ENCODE peak calls at places on chromosomes 13 and 19, in six cellular contexts. V is GM12878, C is A549, R is endothelial cell of umbilical vein, K is K562, P is HepG2. U is an unnamed sample.

GRCh38 chr19:35161434-35161743 is 6.9 kb downstream of the FXYD5 start:
- DNase-seq in V (no peak), C (no peak), P (no peak), R (no peak), K (peak), U (no peak)

GRCh38 chr13:106178816-106179215 is 356.6 kb downstream of the EFNB2 start:
- DNase-seq in R (no peak), P (no peak), V (no peak), K (no peak), C (no peak), U (no peak)

GRCh38 chr13:55613429-55614187 is 1527.1 kb upstream of the PRR20A start:
- DNase-seq in C (no peak), K (no peak), P (no peak), R (no peak), V (no peak), U (no peak)

GRCh38 chr13:107234315-107234714 is 666.4 kb upstream of the ARGLU1 start:
- DNase-seq in P (no peak), V (no peak), C (no peak), R (no peak), K (no peak), U (no peak)

GRCh38 chr13:105207586-105208293 is 1327.7 kb downstream of the EFNB2 start:
- DNase-seq in P (no peak), V (no peak), C (no peak), K (no peak), R (no peak), U (no peak)

GRCh38 chr19:33409035-33409434 is 35.5 kb downstream of the CEBPG start:
- DNase-seq in P (no peak), K (no peak), C (no peak), V (no peak), R (no peak), U (no peak)

GRCh38 chr19:13212759-13213330 is 62.6 kb downstream of the IER2 start:
- DNase-seq in V (peak), K (peak), C (peak), P (peak), R (peak), U (peak)

GRCh38 chr19:10706990-10707389 is 5.8 kb downstream of the QTRT1 start:
- DNase-seq in P (peak), C (no peak), R (no peak), V (no peak), K (no peak), U (no peak)

GRCh38 chr19:27993619-27994018 is 1219.3 kb downstream of the UQCRFS1 start:
- DNase-seq in V (no peak), C (no peak), K (no peak), P (no peak), R (no peak), U (no peak)

GRCh38 chr13:34779171-34779570 is 162.9 kb upstream of the NBEA start:
- DNase-seq in P (no peak), R (no peak), V (no peak), K (no peak), C (peak), U (peak)

GRCh38 chr19:18464646-18465045 is 26.7 kb upstream of the ISYNA1 start:
- DNase-seq in C (peak), V (no peak), K (no peak), P (peak), R (peak), U (no peak)

GRCh38 chr19:53192771-53193533 is at the start of gene ZNF665:
- DNase-seq in P (no peak), R (peak), K (peak), C (no peak), V (no peak), U (peak)

GRCh38 chr19:3880471-3881271 is at the start of gene ATCAY:
- DNase-seq in V (no peak), K (peak), P (no peak), R (no peak), C (no peak), U (no peak)

GRCh38 chr19:20478936-20479335 is 86.6 kb downstream of the ZNF737 start:
- DNase-seq in P (no peak), K (no peak), R (no peak), C (no peak), V (no peak), U (peak)

GRCh38 chr19:17052439-17052838 is 22.8 kb downstream of the HAUS8 start:
- DNase-seq in K (no peak), R (peak), C (peak), V (no peak), P (no peak), U (peak)

GRCh38 chr19:45103200-45103624 is 10.2 kb downstream of the PPP1R37 start:
- DNase-seq in V (no peak), K (no peak), R (no peak), P (no peak), C (no peak), U (no peak)

GRCh38 chr19:17560205-17560595 is 4.8 kb downstream of the COLGALT1 start:
- DNase-seq in R (peak), C (peak), V (no peak), K (no peak), P (no peak), U (no peak)

GRCh38 chr19:31881988-31882387 is 463.4 kb upstream of the ZNF507 start:
- DNase-seq in C (no peak), V (no peak), R (no peak), K (no peak), P (no peak), U (no peak)

GRCh38 chr19:18203408-18203862 is 407 bp downstream of the RAB3A start:
- DNase-seq in P (no peak), V (no peak), R (no peak), K (no peak), C (no peak), U (no peak)

GRCh38 chr13:29958476-29958875 is 108.1 kb upstream of the UBL3 start:
- DNase-seq in K (no peak), C (no peak), R (no peak), V (no peak), P (no peak), U (no peak)

GRCh38 chr13:26614721-26615120 is 57.2 kb downstream of the WASF3 start:
- DNase-seq in V (no peak), P (no peak), K (no peak), C (no peak), R (no peak), U (no peak)

GRCh38 chr13:38905081-38905480 is 85.5 kb downstream of the STOML3 start:
- DNase-seq in K (no peak), V (no peak), R (no peak), P (no peak), C (no peak), U (no peak)

GRCh38 chr19:45507864-45508680 is 793 bp downstream of the VASP start:
- DNase-seq in V (no peak), P (no peak), C (peak), R (peak), K (no peak), U (peak)

GRCh38 chr19:12090807-12091206 is 26.3 kb downstream of the ZNF844 start:
- DNase-seq in R (peak), P (peak), C (no peak), V (peak), K (peak), U (peak)

GRCh38 chr19:38667552-38668205 is 20.2 kb downstream of the ACTN4 start:
- DNase-seq in K (no peak), R (peak), C (no peak), P (no peak), V (no peak), U (no peak)

GRCh38 chr13:45333973-45334922 is 6.7 kb downstream of the TPT1 start:
- DNase-seq in K (no peak), R (peak), C (no peak), P (no peak), V (no peak), U (peak)

GRCh38 chr13:32214073-32214472 is 101.1 kb downstream of the ZAR1L start:
- DNase-seq in V (no peak), R (no peak), P (no peak), K (no peak), C (no peak), U (no peak)

GRCh38 chr19:18541258-18541991 is 1.9 kb downstream of the FKBP8 start:
- DNase-seq in K (no peak), V (no peak), P (no peak), C (no peak), R (no peak), U (no peak)

GRCh38 chr19:18282021-18282787 is 782 bp upstream of the JUND start:
- DNase-seq in R (peak), K (no peak), V (no peak), P (peak), C (no peak), U (peak)

GRCh38 chr13:107767119-107767518 is 448.2 kb downstream of the LIG4 start:
- DNase-seq in C (no peak), R (peak), V (no peak), K (no peak), P (no peak), U (no peak)

GRCh38 chr19:42422092-42422575 is 5.1 kb downstream of the LIPE start:
- DNase-seq in V (no peak), K (no peak), C (no peak), R (no peak), P (no peak), U (no peak)

GRCh38 chr13:112445411-112446271 is 69.5 kb downstream of the SPACA7 start:
- DNase-seq in C (no peak), V (no peak), R (no peak), P (no peak), K (no peak), U (no peak)

GRCh38 chr19:34667349-34668076 is 9.4 kb downstream of the SCGB2B2 start:
- DNase-seq in R (peak), V (no peak), C (no peak), P (peak), K (no peak), U (peak)

GRCh38 chr13:64471916-64472315 is 2758.2 kb downstream of the PCDH9 start:
- DNase-seq in V (no peak), K (no peak), R (peak), C (peak), P (peak), U (peak)

GRCh38 chr19:55117063-55117635 is 288 bp downstream of the PPP1R12C start:
- DNase-seq in V (no peak), C (no peak), P (no peak), R (no peak), K (no peak), U (peak)

GRCh38 chr19:50465986-50466771 is 10.1 kb upstream of the EMC10 start:
- DNase-seq in R (no peak), C (peak), P (peak), V (no peak), K (peak), U (no peak)
- TF ChIP-seq MAX in R (no peak), C (no peak), P (no peak), V (no peak), K (no peak), U (no peak)

GRCh38 chr13:40986328-40986856 is 32.7 kb downstream of the ELF1 start:
- DNase-seq in V (no peak), C (peak), P (peak), K (no peak), R (no peak), U (no peak)
- H3K4me3 ChIP-seq in V (peak), C (no peak), P (no peak), K (no peak), R (peak), U (no peak)

GRCh38 chr19:14544047-14544446 is 14.7 kb downstream of the TECR start:
- DNase-seq in R (no peak), C (no peak), K (peak), P (no peak), V (no peak), U (no peak)
- TF ChIP-seq MYC in R (no peak), C (no peak), K (no peak), P (no peak), V (no peak), U (no peak)

DNA sequence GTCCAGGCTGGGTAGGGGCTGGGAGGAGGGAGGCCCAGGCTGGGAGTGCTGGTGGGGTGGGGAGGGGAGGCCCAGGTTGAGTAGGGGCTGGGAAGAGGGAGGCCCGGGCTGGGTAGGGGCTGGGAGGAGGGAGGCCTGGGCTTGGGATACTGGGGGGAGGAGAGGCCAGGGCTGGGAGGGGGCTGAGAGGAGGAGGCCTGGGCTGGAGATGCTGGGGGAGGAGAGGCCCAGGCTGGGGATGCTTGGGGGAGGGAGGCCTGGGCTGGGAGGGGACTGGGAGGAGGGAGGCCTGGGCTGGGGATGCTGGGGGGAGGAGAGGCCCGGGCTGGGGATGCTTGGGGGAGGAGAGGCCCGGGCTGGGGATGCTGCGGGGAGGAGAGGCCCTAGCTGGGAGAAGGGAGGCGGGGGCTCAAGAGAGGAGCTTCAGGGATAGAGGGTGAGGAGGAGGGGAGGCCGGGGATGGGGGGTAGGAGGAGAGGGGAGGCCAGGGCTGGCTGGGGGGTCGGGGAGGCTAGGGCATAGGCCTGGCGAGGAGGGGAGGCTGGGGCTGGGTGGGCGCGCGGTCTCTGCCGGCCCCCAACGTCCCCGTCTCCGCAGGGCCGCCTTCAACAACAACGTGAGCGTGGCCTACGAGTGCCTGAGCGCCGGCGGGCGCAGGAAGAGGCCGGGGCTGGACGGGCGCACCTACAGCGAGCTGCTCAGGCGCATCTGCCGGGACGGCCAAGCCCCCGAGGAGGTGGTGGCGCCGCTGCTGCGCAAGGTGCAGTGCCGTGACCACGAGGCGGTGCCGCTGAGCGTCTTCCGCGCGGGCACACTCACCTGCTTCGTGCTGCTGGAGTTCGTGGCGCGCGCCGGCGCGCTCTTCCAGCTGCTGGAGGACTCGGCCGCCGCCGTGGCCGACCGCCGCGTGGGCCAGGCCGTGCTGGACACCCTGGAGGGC is 11.3 kb downstream of the TPGS1 start:
- DNase-seq in R (no peak), K (peak), C (no peak), V (no peak), P (no peak), U (no peak)
- TF ChIP-seq MAX in R (no peak), K (no peak), C (no peak), V (no peak), P (no peak), U (no peak)

DNA sequence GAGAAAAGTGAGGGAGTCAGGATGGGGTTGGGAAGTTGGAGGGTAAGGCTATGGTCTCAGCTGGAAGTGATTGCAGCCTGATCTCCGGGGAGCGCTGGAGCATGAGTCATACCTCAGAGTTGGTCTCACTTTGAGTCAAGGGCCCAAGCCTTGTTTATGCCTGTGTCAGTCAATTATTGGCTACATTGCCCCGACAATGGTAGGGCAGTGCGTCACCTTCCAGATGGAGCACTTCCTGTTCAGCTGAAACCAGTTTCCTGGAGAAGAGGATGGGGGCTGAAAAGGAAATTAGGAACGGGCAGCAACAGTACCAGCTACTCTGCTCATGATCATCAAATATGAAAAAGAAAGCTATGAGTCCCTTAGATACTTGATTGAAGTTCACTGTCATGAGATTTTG is 60.4 kb downstream of the ADGRE1 start:
- DNase-seq in K (no peak), R (peak), C (peak), P (peak), V (peak), U (peak)
- H3K4me3 ChIP-seq in K (no peak), R (no peak), C (no peak), P (no peak), V (no peak), U (no peak)

GRCh38 chr13:76808927-76809326 is 77.3 kb downstream of the KCTD12 start:
- DNase-seq in K (no peak), V (no peak), R (peak), C (no peak), P (no peak), U (no peak)
- TF ChIP-seq MYC in K (no peak), V (no peak), R (no peak), C (no peak), P (no peak), U (no peak)

GRCh38 chr19:50046649-50047503 is 21.1 kb downstream of the ZNF473 start:
- DNase-seq in K (peak), R (no peak), V (no peak), P (peak), C (peak), U (peak)
- TF ChIP-seq MAX in K (no peak), R (no peak), V (no peak), P (no peak), C (no peak), U (no peak)